ENCODE peak calls at places on chromosomes 11 and 22, in six cellular contexts. B is endodermal cell, E is dorsolateral prefrontal cortex, N is choroid plexus epithelial cell, W is adrenal gland, I is coronary artery. Q is an unnamed sample.
A peak's percentile ranks its signal among the peaks of the same experiment; 100 is the strongest.

GRCh38 chr11:130850185-130850944 is 65.9 kb downstream of the SNX19 start:
- DNase-seq in I (no peak), E (no peak), B (no peak), N (no peak), W (no peak), Q (no peak)

GRCh38 chr11:126534141-126534805 is 178.8 kb downstream of the ST3GAL4 start:
- DNase-seq in N (no peak), E (no peak), B (no peak), W (no peak), I (no peak), Q (no peak)

GRCh38 chr22:35758394-35758793 is 40.7 kb downstream of the APOL5 start:
- DNase-seq in I (no peak), B (no peak), E (no peak), N (no peak), W (no peak), Q (no peak)

GRCh38 chr11:88043149-88043548 is 132.1 kb downstream of the RAB38 start:
- DNase-seq in W (no peak), I (no peak), B (peak; percentile 82), E (no peak), N (no peak), Q (no peak)

GRCh38 chr11:75598264-75598663 is 36.2 kb downstream of the SERPINH1 start:
- DNase-seq in E (no peak), W (no peak), N (no peak), B (no peak), I (no peak), Q (no peak)

GRCh38 chr11:57311109-57311936 is 13.4 kb downstream of the TNKS1BP1 start:
- DNase-seq in I (peak; percentile 98), W (peak; percentile 98), N (peak; percentile 97), B (peak; percentile 97), E (peak; percentile 79), Q (peak; percentile 93)

GRCh38 chr22:40408718-40409612 is 38.6 kb downstream of the SGSM3 start:
- DNase-seq in N (no peak), W (no peak), I (no peak), B (no peak), E (no peak), Q (no peak)

GRCh38 chr22:36343720-36344105 is 44.1 kb downstream of the MYH9 start:
- DNase-seq in E (no peak), W (no peak), I (no peak), B (no peak), N (no peak), Q (no peak)

GRCh38 chr11:32432565-32433248 is 2.6 kb downstream of the WT1 start:
- DNase-seq in N (no peak), B (peak; percentile 48), I (no peak), E (no peak), W (no peak), Q (no peak)

GRCh38 chr11:91078221-91078620 is 855.4 kb upstream of the CHORDC1 start:
- DNase-seq in E (no peak), W (no peak), N (no peak), B (no peak), I (no peak), Q (no peak)

GRCh38 chr11:64341851-64342791 is 2.1 kb downstream of the CCDC88B start:
- DNase-seq in I (peak; percentile 91), B (peak; percentile 99), W (peak; percentile 93), N (peak; percentile 91), E (peak; percentile 83), Q (peak; percentile 58)
- TF ChIP-seq CTCF in I (no peak), B (peak; percentile 71), W (no peak), N (peak; percentile 30), E (peak; percentile 13), Q (no peak)

GRCh38 chr22:17171016-17171312 is 11.9 kb upstream of the HDHD5 start:
- DNase-seq in I (no peak), N (no peak), W (no peak), B (no peak), E (no peak), Q (no peak)
- H3K4me3 ChIP-seq in I (peak overlapping the region; percentile 87), N (peak overlapping the region; percentile 74), W (peak overlapping the region; percentile 40), B (peak overlapping the region; percentile 78), E (peak overlapping the region; percentile 72), Q (peak overlapping the region; percentile 65)

GRCh38 chr11:72693271-72693968 is 19.2 kb upstream of the PDE2A start:
- DNase-seq in N (no peak), B (peak; percentile 62), E (no peak), W (no peak), I (no peak), Q (no peak)
- TF ChIP-seq CTCF in N (no peak), B (peak; percentile 58), E (no peak), W (no peak), I (no peak), Q (peak; percentile 13)

GRCh38 chr22:46085831-46086576 is 64.3 kb upstream of the PPARA start:
- DNase-seq in B (no peak), N (no peak), E (no peak), I (peak; percentile 89), W (peak; percentile 60), Q (no peak)

GRCh38 chr22:46084376-46084775 is 66.0 kb upstream of the PPARA start:
- DNase-seq in I (peak; percentile 77), E (no peak), B (no peak), N (no peak), W (no peak), Q (no peak)

GRCh38 chr22:46083383-46084350 is 66.7 kb upstream of the PPARA start:
- DNase-seq in B (no peak), E (peak; percentile 44), N (no peak), I (peak; percentile 70), W (peak; percentile 16), Q (no peak)

GRCh38 chr22:46086577-46087335 is 63.6 kb upstream of the PPARA start:
- DNase-seq in B (no peak), W (peak; percentile 48), I (peak; percentile 80), E (peak; percentile 48), N (no peak), Q (no peak)

GRCh38 chr22:46084943-46085830 is 65.1 kb upstream of the PPARA start:
- DNase-seq in E (peak; percentile 79), N (no peak), W (peak; percentile 84), I (peak; percentile 90), B (no peak), Q (no peak)
- H3K4me3 ChIP-seq in E (peak overlapping the region; percentile 12), N (no peak overlapping the region), W (no peak overlapping the region), I (peak overlapping the region; percentile 96), B (no peak overlapping the region), Q (no peak overlapping the region)